ENCODE peak calls at places on chromosomes 1 and 21, in five cellular contexts. L is pancreas, U is right cardiac atrium, Y is stomach, W is A549. I is an unnamed sample. For H3K4me1 and H3K9me3, the result is how much of the 10 kb centered on the place peaks cover.

GRCh38 chr1:31063636-31064035 is 1.9 kb downstream of the PUM1 start:
- DNase-seq in U (no peak), W (no peak), Y (no peak), L (no peak), I (no peak)

GRCh38 chr1:111139234-111139955 is 498 bp downstream of the DRAM2 start:
- DNase-seq in U (peak), L (peak), Y (peak), W (peak), I (peak)

GRCh38 chr1:115194571-115194970 is 105.3 kb upstream of the TSPAN2 start:
- DNase-seq in W (no peak), Y (no peak), L (no peak), U (no peak), I (no peak)

GRCh38 chr1:37915484-37916093 is 31.3 kb downstream of the INPP5B start:
- DNase-seq in W (no peak), U (no peak), L (no peak), Y (no peak), I (no peak)

GRCh38 chr1:202656057-202656456 is 54.2 kb downstream of the SYT2 start:
- DNase-seq in W (peak), U (no peak), Y (no peak), L (no peak), I (no peak)

GRCh38 chr1:230825804-230826160 is 42.5 kb downstream of the C1orf198 start:
- DNase-seq in U (no peak), L (no peak), Y (no peak), W (no peak), I (no peak)

GRCh38 chr1:179177182-179177581 is 52.3 kb downstream of the ABL2 start:
- DNase-seq in Y (no peak), U (no peak), W (no peak), L (no peak), I (no peak)

GRCh38 chr1:107549152-107549810 is 408.4 kb downstream of the NTNG1 start:
- DNase-seq in L (no peak), W (no peak), Y (no peak), U (no peak), I (no peak)

GRCh38 chr1:150001415-150001814 is 9.1 kb downstream of the OTUD7B start:
- DNase-seq in Y (no peak), W (no peak), L (no peak), U (no peak), I (no peak)

GRCh38 chr1:153260473-153260979 is 1.0 kb downstream of the LORICRIN start:
- DNase-seq in U (no peak), W (no peak), L (no peak), Y (no peak), I (no peak)

GRCh38 chr1:7967206-7967605 is 5.7 kb downstream of the PARK7 start:
- DNase-seq in W (no peak), L (no peak), U (no peak), Y (no peak), I (no peak)

GRCh38 chr21:25458484-25458883 is 148.8 kb downstream of the MRPL39 start:
- DNase-seq in W (no peak), L (no peak), Y (no peak), U (no peak), I (no peak)

GRCh38 chr21:25456672-25457071 is 150.6 kb downstream of the MRPL39 start:
- DNase-seq in U (no peak), L (peak), W (no peak), Y (peak), I (no peak)

GRCh38 chr21:25457946-25458345 is 149.3 kb downstream of the MRPL39 start:
- DNase-seq in W (no peak), Y (no peak), L (no peak), U (no peak), I (no peak)

GRCh38 chr21:25459365-25459764 is 147.9 kb downstream of the MRPL39 start:
- DNase-seq in W (no peak), L (no peak), U (no peak), Y (no peak), I (no peak)

GRCh38 chr21:25457411-25457810 is 149.9 kb downstream of the MRPL39 start:
- DNase-seq in L (no peak), U (no peak), W (no peak), Y (no peak), I (no peak)
- H3K4me3 ChIP-seq in L (peak), U (no peak), W (no peak), Y (no peak), I (no peak)

DNA sequence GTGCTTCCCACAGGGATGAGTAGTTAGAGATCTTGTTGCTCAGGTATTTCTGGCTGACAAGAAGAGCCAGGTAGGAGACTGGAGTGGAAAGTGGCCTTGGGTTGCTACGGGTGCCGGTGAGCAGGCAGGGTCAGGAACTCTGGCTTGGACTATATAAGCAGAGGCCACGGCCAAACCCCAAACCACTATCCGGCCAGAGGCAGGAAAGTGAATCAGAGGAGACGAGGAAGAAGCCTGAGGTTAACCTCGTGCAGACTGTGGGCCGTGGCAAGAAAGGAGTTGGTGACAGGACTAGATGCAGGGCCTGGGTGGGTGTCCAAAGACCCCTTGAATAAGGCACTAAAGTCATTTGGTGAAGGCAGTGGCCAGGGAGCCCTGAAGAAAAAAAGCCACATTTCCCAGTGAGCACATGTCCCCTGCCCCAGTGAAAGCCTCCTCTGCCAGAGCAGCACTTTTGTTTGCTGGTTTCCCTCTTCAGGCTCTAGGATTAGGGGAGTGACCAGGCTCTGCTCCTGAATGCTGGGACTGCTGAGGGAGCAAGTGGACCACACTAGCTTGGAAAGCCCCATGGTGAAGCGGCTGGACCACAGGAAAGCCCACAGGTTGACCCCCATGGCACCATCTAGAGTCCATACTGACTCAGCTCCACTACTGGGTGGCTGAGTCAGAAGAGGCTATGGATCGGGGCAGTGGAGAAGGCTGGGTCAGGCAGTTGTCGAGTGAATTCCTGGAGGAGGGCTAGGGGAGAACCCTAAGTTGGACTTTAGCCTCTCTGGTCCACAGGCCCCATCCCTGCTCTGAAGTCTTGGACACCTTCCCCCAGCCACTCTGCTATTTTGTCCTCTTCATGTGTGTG is 23.4 kb downstream of the CSF1 start:
- DNase-seq in Y (peak), U (no peak), W (no peak), L (no peak), I (peak)
- H3K4me1 ChIP-seq in Y (half or more), U (under half), W (half or more), L (under half), I (under half)

GRCh38 chr1:4212796-4213195 is 312.7 kb upstream of the C1orf174 start:
- DNase-seq in U (no peak), Y (no peak), W (no peak), L (no peak), I (no peak)
- H3K9me3 ChIP-seq in U (under half), Y (under half), W (under half), L (under half), I (under half)

DNA sequence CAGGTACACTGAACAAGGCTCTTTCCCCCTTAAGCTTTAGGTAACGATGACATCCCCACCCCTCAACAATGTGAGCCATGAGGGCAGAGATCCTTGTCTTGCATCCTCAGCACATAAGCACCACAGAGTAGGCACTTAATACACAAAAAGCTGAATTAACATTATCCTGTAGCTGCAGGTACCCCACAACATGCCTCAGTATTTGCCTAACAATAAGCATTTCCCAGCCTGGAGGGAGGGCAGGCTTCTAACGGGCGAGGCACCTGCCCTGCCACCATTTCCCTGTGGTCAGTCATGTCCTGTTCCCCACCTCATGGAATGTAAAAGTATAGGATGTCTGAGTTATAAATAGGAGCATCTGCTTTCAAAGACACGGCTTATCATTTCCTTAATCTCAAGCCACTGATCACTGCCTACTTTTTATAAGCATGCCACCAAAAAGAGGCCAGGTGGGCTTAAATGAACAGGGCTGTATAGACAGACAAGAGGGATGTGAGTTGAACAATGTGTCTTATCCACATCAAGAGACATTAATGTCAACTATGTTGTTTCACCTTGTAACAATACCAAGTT is 3.4 kb downstream of the CAPZB start:
- DNase-seq in L (no peak), U (no peak), Y (no peak), W (no peak), I (no peak)
- H3K4me3 ChIP-seq in L (no peak), U (no peak), Y (no peak), W (no peak), I (no peak)

GRCh38 chr1:116380499-116381316 is 7.7 kb downstream of the ATP1A1 start:
- DNase-seq in U (no peak), W (no peak), L (no peak), Y (no peak), I (no peak)
- H3K4me1 ChIP-seq in U (under half), W (under half), L (half or more), Y (half or more), I (under half)

DNA sequence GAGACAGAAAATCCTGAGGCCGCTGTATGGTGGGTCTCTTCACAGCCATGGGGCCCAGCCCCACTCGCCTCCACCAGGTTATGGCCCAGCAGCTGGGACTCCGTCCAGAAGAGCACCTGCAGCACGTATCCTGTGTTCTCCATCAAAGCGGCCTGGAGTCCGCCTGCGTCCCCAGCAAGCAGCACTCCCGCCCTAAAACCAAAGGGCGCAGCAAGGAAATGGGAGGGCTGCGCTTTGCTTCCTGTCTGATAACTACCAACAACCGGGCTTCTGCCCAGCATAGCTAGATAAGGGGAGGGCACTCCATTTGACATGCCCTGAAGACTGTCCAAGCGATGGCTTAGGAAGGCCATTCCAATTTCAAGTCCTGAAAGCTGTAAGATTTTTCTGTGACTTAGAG is 119.9 kb downstream of the KCNJ15 start:
- DNase-seq in L (no peak), U (peak), W (no peak), Y (no peak), I (no peak)
- H3K9me3 ChIP-seq in L (under half), U (under half), W (under half), Y (under half), I (under half)

DNA sequence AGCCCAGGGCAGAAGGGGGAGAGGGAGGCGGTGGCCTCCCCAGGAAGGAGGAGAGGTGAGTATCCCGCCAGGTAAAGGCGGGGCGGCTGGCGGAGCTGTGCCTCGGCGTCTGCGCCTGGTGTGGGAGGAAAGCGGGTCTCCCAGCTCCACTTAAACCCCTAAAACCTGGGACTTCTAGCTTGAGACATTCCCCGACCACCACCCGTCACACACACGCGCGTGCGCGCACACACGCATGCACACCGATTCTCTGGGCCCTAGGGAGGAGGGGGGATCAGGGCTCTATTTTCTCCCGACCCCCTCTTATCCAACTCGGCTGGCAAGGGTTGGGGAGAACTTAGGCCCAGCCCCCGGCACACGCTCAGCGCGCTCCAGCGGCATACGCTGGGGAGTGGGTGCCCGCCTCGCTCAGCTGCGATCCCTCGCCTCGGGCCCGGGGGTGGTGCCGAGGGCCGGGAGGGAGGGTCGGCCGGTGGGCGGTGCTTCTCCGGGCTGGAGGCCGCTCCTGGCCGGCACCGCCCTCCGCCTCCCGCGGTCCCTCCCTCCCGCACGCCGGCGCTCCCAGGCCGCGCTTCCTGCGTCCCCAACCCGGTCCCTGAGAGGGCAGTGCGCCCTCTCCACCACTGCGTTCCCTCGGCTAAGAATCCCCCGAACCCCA is at the start of gene TMEM51:
- DNase-seq in L (peak), U (peak), Y (peak), W (peak), I (peak)
- H3K4me3 ChIP-seq in L (peak), U (peak), Y (peak), W (peak), I (peak)

GRCh38 chr1:33332357-33332789 is 11.5 kb upstream of the A3GALT2 start:
- DNase-seq in Y (no peak), U (no peak), L (no peak), W (no peak), I (no peak)
- H3K4me1 ChIP-seq in Y (half or more), U (under half), L (under half), W (under half), I (under half)

GRCh38 chr1:46774297-46774696 is 24.5 kb upstream of the CYP4B1 start:
- DNase-seq in Y (no peak), L (no peak), U (no peak), W (no peak), I (no peak)
- H3K9me3 ChIP-seq in Y (under half), L (under half), U (under half), W (under half), I (under half)

I was measured in lung.